ENCODE peak calls at places on chromosomes 4 and X, in ten cellular contexts. One of them, this sample, is unnamed.

GRCh38 chrX:19625612-19626011 is 110.3 kb upstream of the MAP3K15 start:
- DNase-seq in HFF-Myc: no peak
- DNase-seq in central memory CD4-positive, alpha-beta T cell: peak; percentile 28
- DNase-seq in LHCN-M2: no peak
- DNase-seq in activated T-cell treated with anti-CD3 and anti-CD28 coated beads for 1 hour: no peak
- DNase-seq in astrocyte of the spinal cord: no peak
- DNase-seq in stimulated activated CD8-positive, alpha-beta memory T cell treated with anti-CD3 and anti-CD28 coated beads, Interleukin-12 subunit alpha, Interleukin-12 subunit beta, amount 100 ng/mL, for 4 hours: peak; percentile 11
- DNase-seq in MM.1S: no peak
- DNase-seq in NCI-H1436: no peak
- DNase-seq in Calu3: no peak
- DNase-seq in this sample: no peak

GRCh38 chr4:76956961-76957738 is 7.6 kb downstream of the SEPTIN11 start:
- DNase-seq in HFF-Myc: no peak
- DNase-seq in central memory CD4-positive, alpha-beta T cell: no peak
- DNase-seq in LHCN-M2: peak; percentile 41
- DNase-seq in activated T-cell treated with anti-CD3 and anti-CD28 coated beads for 1 hour: no peak
- DNase-seq in astrocyte of the spinal cord: no peak
- DNase-seq in stimulated activated CD8-positive, alpha-beta memory T cell treated with anti-CD3 and anti-CD28 coated beads, Interleukin-12 subunit alpha, Interleukin-12 subunit beta, amount 100 ng/mL, for 4 hours: no peak
- DNase-seq in MM.1S: no peak
- DNase-seq in NCI-H1436: no peak
- DNase-seq in Calu3: no peak
- DNase-seq in this sample: no peak

GRCh38 chr4:76363556-76364290 is 57.2 kb downstream of the STBD1 start:
- DNase-seq in HFF-Myc: no peak
- DNase-seq in central memory CD4-positive, alpha-beta T cell: no peak
- DNase-seq in LHCN-M2: no peak
- DNase-seq in activated T-cell treated with anti-CD3 and anti-CD28 coated beads for 1 hour: no peak
- DNase-seq in astrocyte of the spinal cord: peak; percentile 6
- DNase-seq in stimulated activated CD8-positive, alpha-beta memory T cell treated with anti-CD3 and anti-CD28 coated beads, Interleukin-12 subunit alpha, Interleukin-12 subunit beta, amount 100 ng/mL, for 4 hours: no peak
- DNase-seq in MM.1S: no peak
- DNase-seq in NCI-H1436: no peak
- DNase-seq in Calu3: no peak
- DNase-seq in this sample: no peak

GRCh38 chr4:6957994-6958393 is 48.4 kb downstream of the TBC1D14 start:
- DNase-seq in HFF-Myc: no peak
- DNase-seq in central memory CD4-positive, alpha-beta T cell: no peak
- DNase-seq in LHCN-M2: no peak
- DNase-seq in activated T-cell treated with anti-CD3 and anti-CD28 coated beads for 1 hour: no peak
- DNase-seq in astrocyte of the spinal cord: no peak
- DNase-seq in stimulated activated CD8-positive, alpha-beta memory T cell treated with anti-CD3 and anti-CD28 coated beads, Interleukin-12 subunit alpha, Interleukin-12 subunit beta, amount 100 ng/mL, for 4 hours: no peak
- DNase-seq in MM.1S: no peak
- DNase-seq in NCI-H1436: no peak
- DNase-seq in Calu3: no peak
- DNase-seq in this sample: peak; percentile 40

GRCh38 chr4:35793045-35793722 is 451.1 kb downstream of the ARAP2 start:
- DNase-seq in HFF-Myc: no peak
- DNase-seq in central memory CD4-positive, alpha-beta T cell: no peak
- DNase-seq in LHCN-M2: no peak
- DNase-seq in activated T-cell treated with anti-CD3 and anti-CD28 coated beads for 1 hour: no peak
- DNase-seq in astrocyte of the spinal cord: peak; percentile 29
- DNase-seq in stimulated activated CD8-positive, alpha-beta memory T cell treated with anti-CD3 and anti-CD28 coated beads, Interleukin-12 subunit alpha, Interleukin-12 subunit beta, amount 100 ng/mL, for 4 hours: no peak
- DNase-seq in MM.1S: no peak
- DNase-seq in NCI-H1436: no peak
- DNase-seq in Calu3: no peak
- DNase-seq in this sample: no peak

GRCh38 chr4:171378323-171378722 is 434.9 kb upstream of the GALNTL6 start:
- DNase-seq in HFF-Myc: no peak
- DNase-seq in central memory CD4-positive, alpha-beta T cell: no peak
- DNase-seq in LHCN-M2: peak; percentile 88
- DNase-seq in activated T-cell treated with anti-CD3 and anti-CD28 coated beads for 1 hour: no peak
- DNase-seq in astrocyte of the spinal cord: peak; percentile 3
- DNase-seq in stimulated activated CD8-positive, alpha-beta memory T cell treated with anti-CD3 and anti-CD28 coated beads, Interleukin-12 subunit alpha, Interleukin-12 subunit beta, amount 100 ng/mL, for 4 hours: no peak
- DNase-seq in MM.1S: no peak
- DNase-seq in NCI-H1436: no peak
- DNase-seq in Calu3: no peak
- DNase-seq in this sample: no peak

GRCh38 chr4:25401066-25401465 is 24.0 kb downstream of the ANAPC4 start:
- DNase-seq in HFF-Myc: no peak
- DNase-seq in central memory CD4-positive, alpha-beta T cell: no peak
- DNase-seq in LHCN-M2: peak; percentile 79
- DNase-seq in activated T-cell treated with anti-CD3 and anti-CD28 coated beads for 1 hour: no peak
- DNase-seq in astrocyte of the spinal cord: peak; percentile 27
- DNase-seq in stimulated activated CD8-positive, alpha-beta memory T cell treated with anti-CD3 and anti-CD28 coated beads, Interleukin-12 subunit alpha, Interleukin-12 subunit beta, amount 100 ng/mL, for 4 hours: no peak
- DNase-seq in MM.1S: no peak
- DNase-seq in NCI-H1436: no peak
- DNase-seq in Calu3: no peak
- DNase-seq in this sample: no peak

GRCh38 chrX:30183554-30183953 is 31.8 kb upstream of the MAGEB2 start:
- DNase-seq in HFF-Myc: no peak
- DNase-seq in central memory CD4-positive, alpha-beta T cell: no peak
- DNase-seq in LHCN-M2: no peak
- DNase-seq in activated T-cell treated with anti-CD3 and anti-CD28 coated beads for 1 hour: no peak
- DNase-seq in astrocyte of the spinal cord: no peak
- DNase-seq in stimulated activated CD8-positive, alpha-beta memory T cell treated with anti-CD3 and anti-CD28 coated beads, Interleukin-12 subunit alpha, Interleukin-12 subunit beta, amount 100 ng/mL, for 4 hours: no peak
- DNase-seq in MM.1S: no peak
- DNase-seq in NCI-H1436: no peak
- DNase-seq in Calu3: no peak
- DNase-seq in this sample: no peak

GRCh38 chrX:2500681-2501151 is at the start of the genes DHRSX and ZBED1:
- DNase-seq in HFF-Myc: no peak
- DNase-seq in central memory CD4-positive, alpha-beta T cell: peak; percentile 42
- DNase-seq in LHCN-M2: peak; percentile 19
- DNase-seq in activated T-cell treated with anti-CD3 and anti-CD28 coated beads for 1 hour: peak; percentile 25
- DNase-seq in astrocyte of the spinal cord: no peak
- DNase-seq in stimulated activated CD8-positive, alpha-beta memory T cell treated with anti-CD3 and anti-CD28 coated beads, Interleukin-12 subunit alpha, Interleukin-12 subunit beta, amount 100 ng/mL, for 4 hours: peak; percentile 17
- DNase-seq in MM.1S: peak; percentile 27
- DNase-seq in NCI-H1436: no peak
- DNase-seq in Calu3: peak; percentile 40
- DNase-seq in this sample: no peak

GRCh38 chr4:70895405-70895804 is 6.8 kb upstream of the MOB1B start:
- DNase-seq in HFF-Myc: no peak
- DNase-seq in central memory CD4-positive, alpha-beta T cell: no peak
- DNase-seq in LHCN-M2: peak; percentile 59
- DNase-seq in activated T-cell treated with anti-CD3 and anti-CD28 coated beads for 1 hour: no peak
- DNase-seq in astrocyte of the spinal cord: peak; percentile 78
- DNase-seq in stimulated activated CD8-positive, alpha-beta memory T cell treated with anti-CD3 and anti-CD28 coated beads, Interleukin-12 subunit alpha, Interleukin-12 subunit beta, amount 100 ng/mL, for 4 hours: no peak
- DNase-seq in MM.1S: no peak
- DNase-seq in NCI-H1436: no peak
- DNase-seq in Calu3: no peak
- DNase-seq in this sample: no peak

GRCh38 chrX:13851996-13852695 is 35.3 kb upstream of the GPM6B start:
- DNase-seq in HFF-Myc: no peak
- DNase-seq in central memory CD4-positive, alpha-beta T cell: no peak
- DNase-seq in LHCN-M2: no peak
- DNase-seq in activated T-cell treated with anti-CD3 and anti-CD28 coated beads for 1 hour: no peak
- DNase-seq in astrocyte of the spinal cord: no peak
- DNase-seq in stimulated activated CD8-positive, alpha-beta memory T cell treated with anti-CD3 and anti-CD28 coated beads, Interleukin-12 subunit alpha, Interleukin-12 subunit beta, amount 100 ng/mL, for 4 hours: no peak
- DNase-seq in MM.1S: peak; percentile 20
- DNase-seq in NCI-H1436: no peak
- DNase-seq in Calu3: no peak
- DNase-seq in this sample: no peak